ENCODE peak calls at places on chromosomes 4 and X, in six cellular contexts. O is immature natural killer cell; Q is stimulated activated CD4-positive, alpha-beta T cell treated with anti-CD3 and anti-CD28 coated beads, Interleukin-15, amount 100 ng/mL, for 1 hour; X is stromal cell of bone marrow; L is CD8-positive, alpha-beta T cell; B is germinal center. G is an unnamed sample.

GRCh38 chrX:48904180-48904579 is 6.5 kb downstream of the PQBP1 start:
- DNase-seq in O (no peak), Q (no peak), X (no peak), L (no peak), B (no peak), G (no peak)

GRCh38 chrX:119721926-119722325 is 29.0 kb upstream of the SEPTIN6 start:
- DNase-seq in O (no peak), Q (no peak), X (no peak), L (no peak), B (no peak), G (no peak)

GRCh38 chrX:133587071-133587470 is 171.8 kb upstream of the GPC4 start:
- DNase-seq in O (no peak), Q (no peak), X (no peak), L (no peak), B (no peak), G (no peak)

GRCh38 chrX:66042307-66043077 is 2.6 kb upstream of the VSIG4 start:
- DNase-seq in O (no peak), Q (no peak), X (no peak), L (no peak), B (no peak), G (no peak)

GRCh38 chr4:3263053-3263958 is 14.3 kb downstream of the MSANTD1 start:
- DNase-seq in O (no peak), Q (no peak), X (no peak), L (no peak), B (no peak), G (no peak)

GRCh38 chrX:49064735-49065134 is 5.9 kb downstream of the CCDC120 start:
- DNase-seq in O (no peak), Q (no peak), X (no peak), L (no peak), B (no peak), G (no peak)

GRCh38 chr4:13704761-13705160 is 77.2 kb upstream of the BOD1L1 start:
- DNase-seq in O (no peak), Q (no peak), X (no peak), L (no peak), B (no peak), G (no peak)

GRCh38 chr4:182325848-182326255 is 82.7 kb downstream of the TENM3 start:
- DNase-seq in O (no peak), Q (no peak), X (no peak), L (no peak), B (no peak), G (no peak)

GRCh38 chr4:47930971-47931804 is 16.8 kb upstream of the NFXL1 start:
- DNase-seq in O (no peak), Q (no peak), X (peak), L (no peak), B (no peak), G (no peak)

GRCh38 chr4:163558539-163559044 is 64.1 kb downstream of the TMA16 start:
- DNase-seq in O (no peak), Q (no peak), X (no peak), L (no peak), B (peak), G (no peak)

G was measured in GM13976.